ENCODE peak calls at places on chromosomes 3 and 15, in seven cellular contexts. C, B, P, N, R, A and O are unnamed samples.

GRCh38 chr3:38032328-38032865 is 3.0 kb upstream of the PLCD1 start:
- DNase-seq in C (peak), B (no peak), P (no peak), N (no peak), R (no peak), A (no peak), O (no peak)

GRCh38 chr3:36729204-36730056 is 34.9 kb downstream of the DCLK3 start:
- DNase-seq in C (no peak), B (no peak), P (peak), N (peak), R (peak), A (peak), O (no peak)

GRCh38 chr3:191141728-191142127 is 57.3 kb upstream of the OSTN start:
- DNase-seq in C (no peak), B (no peak), P (no peak), N (peak), R (no peak), A (no peak), O (no peak)

GRCh38 chr3:108099203-108099602 is 8.4 kb upstream of the CD47 start:
- DNase-seq in C (no peak), B (no peak), P (no peak), N (peak), R (peak), A (no peak), O (no peak)

GRCh38 chr3:188253800-188254452 is 100.0 kb downstream of the LPP start:
- DNase-seq in C (no peak), B (no peak), P (no peak), N (no peak), R (no peak), A (no peak), O (no peak)

GRCh38 chr3:11919390-11919789 is 72.7 kb upstream of the TAMM41 start:
- DNase-seq in C (no peak), B (no peak), P (no peak), N (no peak), R (peak), A (no peak), O (no peak)

GRCh38 chr15:60651734-60652141 is 172.8 kb upstream of the ICE2 start:
- DNase-seq in C (no peak), B (no peak), P (peak), N (no peak), R (peak), A (no peak), O (no peak)

GRCh38 chr3:128170866-128171516 is 17.7 kb downstream of the EEFSEC start:
- DNase-seq in C (peak), B (peak), P (peak), N (peak), R (peak), A (peak), O (peak)

GRCh38 chr15:82113116-82113715 is 67.4 kb upstream of the MEX3B start:
- DNase-seq in C (no peak), B (no peak), P (no peak), N (peak), R (no peak), A (no peak), O (no peak)